ENCODE peak calls at places on chromosome 13, in nine cellular contexts. One of them, this sample, is unnamed.
A peak's percentile ranks its signal among the peaks of the same experiment; 100 is the strongest.

GRCh38 chr13:85853161-85853894 is 54.1 kb upstream of the SLITRK6 start:
- DNase-seq in left ventricle myocardium inferior: no peak
- DNase-seq in mammary epithelial cell: no peak
- DNase-seq in glutamatergic neuron: no peak
- DNase-seq in GM23338: no peak
- DNase-seq in tibial artery: no peak
- DNase-seq in body of pancreas: no peak
- DNase-seq in endodermal cell: no peak
- DNase-seq in A549: no peak
- DNase-seq in this sample: no peak

GRCh38 chr13:19634129-19634740 is 776 bp downstream of the MPHOSPH8 start:
- DNase-seq in mammary epithelial cell: peak; percentile 50
- DNase-seq in left ventricle myocardium inferior: no peak
- DNase-seq in endodermal cell: peak; percentile 53
- DNase-seq in body of pancreas: peak; percentile 29
- DNase-seq in glutamatergic neuron: no peak
- DNase-seq in tibial artery: no peak
- DNase-seq in GM23338: peak; percentile 17
- DNase-seq in A549: no peak
- DNase-seq in this sample: peak; percentile 30

GRCh38 chr13:113488283-113488682 is 2.2 kb downstream of the DCUN1D2 start:
- DNase-seq in mammary epithelial cell: no peak
- DNase-seq in body of pancreas: no peak
- DNase-seq in glutamatergic neuron: no peak
- DNase-seq in left ventricle myocardium inferior: no peak
- DNase-seq in endodermal cell: no peak
- DNase-seq in A549: no peak
- DNase-seq in tibial artery: no peak
- DNase-seq in GM23338: no peak
- DNase-seq in this sample: no peak

GRCh38 chr13:50544226-50544625 is 299.3 kb downstream of the DLEU7 start:
- DNase-seq in GM23338: no peak
- DNase-seq in left ventricle myocardium inferior: no peak
- DNase-seq in tibial artery: no peak
- DNase-seq in endodermal cell: no peak
- DNase-seq in body of pancreas: no peak
- DNase-seq in A549: no peak
- DNase-seq in glutamatergic neuron: no peak
- DNase-seq in mammary epithelial cell: no peak
- DNase-seq in this sample: no peak

GRCh38 chr13:113087923-113088690 is 17.5 kb upstream of the F7 start:
- DNase-seq in glutamatergic neuron: peak; percentile 4
- DNase-seq in endodermal cell: peak; percentile 29
- DNase-seq in A549: no peak
- DNase-seq in left ventricle myocardium inferior: peak; percentile 5
- DNase-seq in body of pancreas: no peak
- DNase-seq in mammary epithelial cell: no peak
- DNase-seq in GM23338: no peak
- DNase-seq in tibial artery: no peak
- DNase-seq in this sample: no peak

GRCh38 chr13:40063743-40064142 is 408.3 kb downstream of the COG6 start:
- DNase-seq in endodermal cell: no peak
- DNase-seq in mammary epithelial cell: no peak
- DNase-seq in GM23338: no peak
- DNase-seq in body of pancreas: peak; percentile 66
- DNase-seq in tibial artery: no peak
- DNase-seq in glutamatergic neuron: no peak
- DNase-seq in A549: no peak
- DNase-seq in left ventricle myocardium inferior: no peak
- DNase-seq in this sample: peak; percentile 59

GRCh38 chr13:29993716-29994488 is 143.5 kb upstream of the UBL3 start:
- DNase-seq in A549: no peak
- DNase-seq in endodermal cell: no peak
- DNase-seq in glutamatergic neuron: no peak
- DNase-seq in mammary epithelial cell: peak; percentile 37
- DNase-seq in left ventricle myocardium inferior: no peak
- DNase-seq in GM23338: no peak
- DNase-seq in tibial artery: no peak
- DNase-seq in body of pancreas: no peak
- DNase-seq in this sample: no peak

GRCh38 chr13:80157261-80157942 is 183.5 kb downstream of the SPRY2 start:
- DNase-seq in left ventricle myocardium inferior: no peak
- DNase-seq in endodermal cell: no peak
- DNase-seq in body of pancreas: no peak
- DNase-seq in GM23338: no peak
- DNase-seq in mammary epithelial cell: peak; percentile 12
- DNase-seq in A549: no peak
- DNase-seq in glutamatergic neuron: no peak
- DNase-seq in tibial artery: no peak
- DNase-seq in this sample: no peak

GRCh38 chr13:113667771-113668490 is 912 bp downstream of the GRK1 start:
- DNase-seq in endodermal cell: peak; percentile 38
- DNase-seq in GM23338: no peak
- DNase-seq in left ventricle myocardium inferior: peak; percentile 11
- DNase-seq in body of pancreas: peak; percentile 7
- DNase-seq in mammary epithelial cell: no peak
- DNase-seq in tibial artery: peak; percentile 59
- DNase-seq in A549: no peak
- DNase-seq in glutamatergic neuron: peak; percentile 10
- DNase-seq in this sample: no peak

GRCh38 chr13:25738342-25738771 is 313.5 kb downstream of the SHISA2 start:
- DNase-seq in mammary epithelial cell: peak; percentile 21
- DNase-seq in A549: no peak
- DNase-seq in endodermal cell: no peak
- DNase-seq in body of pancreas: peak; percentile 27
- DNase-seq in GM23338: no peak
- DNase-seq in left ventricle myocardium inferior: no peak
- DNase-seq in glutamatergic neuron: no peak
- DNase-seq in tibial artery: no peak
- DNase-seq in this sample: peak; percentile 56

GRCh38 chr13:65553328-65553727 is 1676.8 kb downstream of the PCDH9 start:
- DNase-seq in glutamatergic neuron: no peak
- DNase-seq in left ventricle myocardium inferior: no peak
- DNase-seq in A549: no peak
- DNase-seq in endodermal cell: no peak
- DNase-seq in tibial artery: peak; percentile 60
- DNase-seq in mammary epithelial cell: no peak
- DNase-seq in GM23338: no peak
- DNase-seq in body of pancreas: no peak
- DNase-seq in this sample: no peak

GRCh38 chr13:78241278-78241919 is 322.8 kb upstream of the EDNRB start:
- DNase-seq in endodermal cell: peak; percentile 85
- DNase-seq in left ventricle myocardium inferior: peak; percentile 13
- DNase-seq in tibial artery: no peak
- DNase-seq in glutamatergic neuron: peak; percentile 70
- DNase-seq in GM23338: peak; percentile 84
- DNase-seq in mammary epithelial cell: no peak
- DNase-seq in body of pancreas: no peak
- DNase-seq in A549: peak; percentile 0
- DNase-seq in this sample: peak; percentile 61

GRCh38 chr13:102626928-102627327 is 30.1 kb downstream of the TPP2 start:
- DNase-seq in left ventricle myocardium inferior: no peak
- DNase-seq in endodermal cell: no peak
- DNase-seq in body of pancreas: no peak
- DNase-seq in glutamatergic neuron: no peak
- DNase-seq in mammary epithelial cell: no peak
- DNase-seq in GM23338: no peak
- DNase-seq in tibial artery: no peak
- DNase-seq in A549: no peak
- DNase-seq in this sample: no peak

DNA sequence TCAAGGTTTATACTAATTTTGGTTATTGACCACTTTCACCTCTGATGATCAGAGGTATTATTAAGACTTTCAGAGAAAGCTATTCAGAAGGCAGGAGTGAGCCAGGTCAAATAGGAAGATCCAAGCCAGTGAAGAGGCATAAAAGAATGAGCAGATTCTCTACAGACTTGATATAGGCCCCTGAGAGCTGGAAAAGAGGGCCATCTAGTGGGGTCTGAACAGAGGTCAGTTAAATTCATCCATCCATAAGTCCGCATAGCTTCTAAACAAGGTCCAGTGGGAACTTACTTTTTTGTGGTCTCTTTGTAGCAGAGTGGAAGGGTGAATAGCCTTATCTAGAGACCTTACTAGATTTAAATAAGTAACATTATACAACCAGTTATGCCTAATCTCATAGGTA is 126.6 kb upstream of the UFM1 start:
- DNase-seq in left ventricle myocardium inferior: no peak
- DNase-seq in body of pancreas: no peak
- DNase-seq in tibial artery: no peak
- DNase-seq in endodermal cell: peak; percentile 70
- DNase-seq in A549: no peak
- DNase-seq in glutamatergic neuron: no peak
- DNase-seq in mammary epithelial cell: no peak
- DNase-seq in GM23338: peak; percentile 72
- DNase-seq in this sample: peak; percentile 19
- TF ChIP-seq CTCF in left ventricle myocardium inferior: peak; percentile 37
- TF ChIP-seq CTCF in body of pancreas: no peak
- TF ChIP-seq CTCF in tibial artery: no peak
- TF ChIP-seq CTCF in endodermal cell: peak; percentile 82
- TF ChIP-seq CTCF in A549: no peak
- TF ChIP-seq CTCF in glutamatergic neuron: no peak
- TF ChIP-seq CTCF in mammary epithelial cell: peak; percentile 30
- TF ChIP-seq CTCF in GM23338: peak; percentile 71
- TF ChIP-seq CTCF in this sample: peak; percentile 30

GRCh38 chr13:27354379-27354778 is 70.0 kb upstream of the GTF3A start:
- DNase-seq in body of pancreas: no peak
- DNase-seq in tibial artery: no peak
- DNase-seq in endodermal cell: no peak
- DNase-seq in glutamatergic neuron: no peak
- DNase-seq in mammary epithelial cell: no peak
- DNase-seq in A549: no peak
- DNase-seq in left ventricle myocardium inferior: no peak
- DNase-seq in GM23338: no peak
- DNase-seq in this sample: no peak

GRCh38 chr13:27353166-27353583 is 71.2 kb upstream of the GTF3A start:
- DNase-seq in A549: no peak
- DNase-seq in tibial artery: no peak
- DNase-seq in mammary epithelial cell: no peak
- DNase-seq in left ventricle myocardium inferior: no peak
- DNase-seq in GM23338: no peak
- DNase-seq in endodermal cell: no peak
- DNase-seq in glutamatergic neuron: no peak
- DNase-seq in body of pancreas: no peak
- DNase-seq in this sample: peak; percentile 57

GRCh38 chr13:27355894-27356293 is 68.5 kb upstream of the GTF3A start:
- DNase-seq in body of pancreas: no peak
- DNase-seq in A549: no peak
- DNase-seq in tibial artery: no peak
- DNase-seq in left ventricle myocardium inferior: no peak
- DNase-seq in mammary epithelial cell: no peak
- DNase-seq in GM23338: peak; percentile 53
- DNase-seq in endodermal cell: peak; percentile 72
- DNase-seq in glutamatergic neuron: no peak
- DNase-seq in this sample: no peak

GRCh38 chr13:27352698-27353097 is 71.7 kb upstream of the GTF3A start:
- DNase-seq in glutamatergic neuron: no peak
- DNase-seq in endodermal cell: no peak
- DNase-seq in body of pancreas: no peak
- DNase-seq in tibial artery: no peak
- DNase-seq in left ventricle myocardium inferior: no peak
- DNase-seq in mammary epithelial cell: no peak
- DNase-seq in GM23338: no peak
- DNase-seq in A549: no peak
- DNase-seq in this sample: no peak

GRCh38 chr13:27353653-27354052 is 70.8 kb upstream of the GTF3A start:
- DNase-seq in tibial artery: no peak
- DNase-seq in GM23338: no peak
- DNase-seq in body of pancreas: no peak
- DNase-seq in glutamatergic neuron: no peak
- DNase-seq in mammary epithelial cell: no peak
- DNase-seq in A549: no peak
- DNase-seq in endodermal cell: no peak
- DNase-seq in left ventricle myocardium inferior: no peak
- DNase-seq in this sample: no peak
- TF ChIP-seq CTCF in tibial artery: no peak
- TF ChIP-seq CTCF in GM23338: no peak
- TF ChIP-seq CTCF in body of pancreas: no peak
- TF ChIP-seq CTCF in glutamatergic neuron: no peak
- TF ChIP-seq CTCF in mammary epithelial cell: no peak
- TF ChIP-seq CTCF in A549: no peak
- TF ChIP-seq CTCF in endodermal cell: no peak
- TF ChIP-seq CTCF in left ventricle myocardium inferior: no peak
- TF ChIP-seq CTCF in this sample: no peak

DNA sequence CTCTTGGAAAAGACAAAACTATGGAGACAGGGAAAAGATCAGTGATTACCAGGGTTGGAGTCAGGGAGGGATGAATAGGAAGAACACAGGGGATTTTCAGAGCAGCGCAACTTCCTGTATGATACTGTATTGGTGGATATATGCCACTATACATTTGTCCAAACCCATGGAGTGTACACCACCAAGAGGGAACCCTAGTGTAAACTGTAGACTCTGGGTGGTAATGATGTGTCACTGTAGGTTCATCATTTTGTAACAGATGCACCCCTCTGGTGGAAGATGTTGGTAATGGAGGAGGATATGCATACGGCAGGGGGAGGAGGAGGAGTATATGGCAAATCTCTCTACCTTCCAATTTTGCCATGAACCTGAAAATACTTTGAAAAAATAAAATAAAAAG is 68.1 kb downstream of the UFM1 start:
- DNase-seq in glutamatergic neuron: no peak
- DNase-seq in GM23338: peak; percentile 60
- DNase-seq in body of pancreas: no peak
- DNase-seq in endodermal cell: peak; percentile 61
- DNase-seq in A549: no peak
- DNase-seq in left ventricle myocardium inferior: no peak
- DNase-seq in mammary epithelial cell: peak; percentile 50
- DNase-seq in tibial artery: no peak
- DNase-seq in this sample: peak; percentile 9
- TF ChIP-seq CTCF in glutamatergic neuron: peak; percentile 42
- TF ChIP-seq CTCF in GM23338: peak; percentile 57
- TF ChIP-seq CTCF in body of pancreas: no peak
- TF ChIP-seq CTCF in endodermal cell: peak; percentile 75
- TF ChIP-seq CTCF in A549: no peak
- TF ChIP-seq CTCF in left ventricle myocardium inferior: peak; percentile 38
- TF ChIP-seq CTCF in mammary epithelial cell: peak; percentile 71
- TF ChIP-seq CTCF in tibial artery: no peak
- TF ChIP-seq CTCF in this sample: no peak

DNA sequence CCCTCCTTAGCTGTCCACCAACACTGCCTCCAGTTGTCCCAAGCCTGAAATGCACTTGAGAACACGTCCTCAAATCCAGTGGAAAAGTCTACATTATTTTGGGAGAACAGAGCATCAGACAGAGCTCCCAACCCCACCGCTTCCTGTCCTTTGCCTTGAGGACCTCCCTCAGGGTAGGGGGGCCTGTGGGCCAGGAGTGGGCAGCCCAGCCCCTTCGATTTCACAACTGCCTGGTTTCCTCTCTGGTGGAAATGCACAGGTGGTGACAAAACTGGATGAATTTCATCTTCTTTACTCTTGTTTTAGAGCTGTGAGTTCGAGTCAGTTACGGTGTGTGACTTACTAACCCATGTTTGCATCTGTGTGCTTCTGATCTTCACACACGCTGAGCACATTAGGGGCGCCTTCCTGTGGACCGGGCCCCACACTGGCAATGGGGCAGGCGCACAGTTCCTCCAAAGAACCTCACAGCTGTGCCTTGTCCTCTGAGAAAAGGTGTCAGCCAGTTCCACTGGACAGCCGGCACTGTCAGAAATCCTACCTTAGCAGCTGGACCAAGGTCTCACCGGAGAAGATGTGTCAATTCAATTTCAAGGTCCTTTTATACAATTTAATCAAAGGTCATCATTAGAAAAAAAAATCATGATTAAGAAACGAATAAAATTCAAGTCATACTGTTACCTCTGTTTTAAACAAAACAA is 80.2 kb downstream of the IRS2 start:
- DNase-seq in glutamatergic neuron: no peak
- DNase-seq in body of pancreas: no peak
- DNase-seq in left ventricle myocardium inferior: no peak
- DNase-seq in tibial artery: no peak
- DNase-seq in A549: no peak
- DNase-seq in mammary epithelial cell: no peak
- DNase-seq in GM23338: no peak
- DNase-seq in endodermal cell: no peak
- DNase-seq in this sample: no peak
- TF ChIP-seq CTCF in glutamatergic neuron: no peak
- TF ChIP-seq CTCF in body of pancreas: no peak
- TF ChIP-seq CTCF in left ventricle myocardium inferior: no peak
- TF ChIP-seq CTCF in tibial artery: no peak
- TF ChIP-seq CTCF in A549: no peak
- TF ChIP-seq CTCF in mammary epithelial cell: no peak
- TF ChIP-seq CTCF in GM23338: no peak
- TF ChIP-seq CTCF in endodermal cell: no peak
- TF ChIP-seq CTCF in this sample: no peak